ENCODE peak calls at places on chromosomes 13 and 19, in ten cellular contexts. S is cardiac fibroblast; G is glutamatergic neuron; K is fibroblast of lung; B is GM23338; L is CD4-positive, alpha-beta T cell; Z is AG10803; O is right lobe of liver; H is bronchial epithelial cell; J is lower leg skin. T is an unnamed sample.

GRCh38 chr19:15869873-15870272 is 28.0 kb downstream of the CYP4F2 start:
- DNase-seq in S (no peak), G (no peak), K (no peak), B (no peak), L (no peak), Z (no peak), O (no peak), H (no peak), J (no peak), T (no peak)

GRCh38 chr19:50705422-50706019 is 14.1 kb downstream of the SHANK1 start:
- DNase-seq in S (peak), G (no peak), K (peak), B (peak), L (no peak), Z (peak), O (no peak), H (peak), J (no peak), T (no peak)

GRCh38 chr19:39099341-39099740 is 15.2 kb downstream of the ACP7 start:
- DNase-seq in S (no peak), G (no peak), K (no peak), B (peak), L (no peak), Z (no peak), O (no peak), H (no peak), J (no peak), T (no peak)

GRCh38 chr13:111210945-111211469 is 95.9 kb downstream of the ARHGEF7 start:
- DNase-seq in S (no peak), G (peak), K (no peak), B (no peak), L (no peak), Z (peak), O (no peak), H (no peak), J (no peak), T (no peak)

GRCh38 chr13:76837811-76838210 is 48.4 kb downstream of the KCTD12 start:
- DNase-seq in S (peak), G (no peak), K (peak), B (no peak), L (no peak), Z (no peak), O (no peak), H (no peak), J (no peak), T (no peak)

GRCh38 chr19:2722541-2723344 is 1.6 kb upstream of the DIRAS1 start:
- DNase-seq in S (peak), G (no peak), K (peak), B (peak), L (no peak), Z (peak), O (no peak), H (peak), J (no peak), T (no peak)

GRCh38 chr13:97321101-97321500 is 99.0 kb downstream of the MBNL2 start:
- DNase-seq in S (no peak), G (no peak), K (no peak), B (peak), L (no peak), Z (no peak), O (no peak), H (no peak), J (no peak), T (no peak)

GRCh38 chr13:46341112-46341711 is 45.8 kb downstream of the RUBCNL start:
- DNase-seq in S (peak), G (no peak), K (peak), B (no peak), L (no peak), Z (peak), O (no peak), H (peak), J (no peak), T (no peak)

GRCh38 chr19:44800461-44800860 is 8.4 kb upstream of the BCAM start:
- DNase-seq in S (peak), G (peak), K (peak), B (peak), L (peak), Z (peak), O (peak), H (peak), J (peak), T (peak)

GRCh38 chr13:84607614-84608013 is 725.3 kb upstream of the SLITRK1 start:
- DNase-seq in S (peak), G (no peak), K (peak), B (no peak), L (no peak), Z (peak), O (no peak), H (peak), J (no peak), T (no peak)

GRCh38 chr13:73465629-73465974 is 406.8 kb downstream of the KLF5 start:
- DNase-seq in S (no peak), G (no peak), K (peak), B (no peak), L (no peak), Z (peak), O (no peak), H (peak), J (no peak), T (no peak)

GRCh38 chr19:18712981-18713380 is 29.5 kb downstream of the CRTC1 start:
- DNase-seq in S (peak), G (no peak), K (peak), B (no peak), L (no peak), Z (no peak), O (no peak), H (no peak), J (no peak), T (no peak)

GRCh38 chr13:63855457-63856118 is 2439.9 kb upstream of the PCDH20 start:
- DNase-seq in S (no peak), G (no peak), K (no peak), B (no peak), L (no peak), Z (no peak), O (no peak), H (no peak), J (no peak), T (no peak)
- TF ChIP-seq CTCF in S (no peak), G (no peak), K (no peak), B (no peak), L (no peak), Z (no peak), O (no peak), H (no peak), J (no peak), T (no peak)

DNA sequence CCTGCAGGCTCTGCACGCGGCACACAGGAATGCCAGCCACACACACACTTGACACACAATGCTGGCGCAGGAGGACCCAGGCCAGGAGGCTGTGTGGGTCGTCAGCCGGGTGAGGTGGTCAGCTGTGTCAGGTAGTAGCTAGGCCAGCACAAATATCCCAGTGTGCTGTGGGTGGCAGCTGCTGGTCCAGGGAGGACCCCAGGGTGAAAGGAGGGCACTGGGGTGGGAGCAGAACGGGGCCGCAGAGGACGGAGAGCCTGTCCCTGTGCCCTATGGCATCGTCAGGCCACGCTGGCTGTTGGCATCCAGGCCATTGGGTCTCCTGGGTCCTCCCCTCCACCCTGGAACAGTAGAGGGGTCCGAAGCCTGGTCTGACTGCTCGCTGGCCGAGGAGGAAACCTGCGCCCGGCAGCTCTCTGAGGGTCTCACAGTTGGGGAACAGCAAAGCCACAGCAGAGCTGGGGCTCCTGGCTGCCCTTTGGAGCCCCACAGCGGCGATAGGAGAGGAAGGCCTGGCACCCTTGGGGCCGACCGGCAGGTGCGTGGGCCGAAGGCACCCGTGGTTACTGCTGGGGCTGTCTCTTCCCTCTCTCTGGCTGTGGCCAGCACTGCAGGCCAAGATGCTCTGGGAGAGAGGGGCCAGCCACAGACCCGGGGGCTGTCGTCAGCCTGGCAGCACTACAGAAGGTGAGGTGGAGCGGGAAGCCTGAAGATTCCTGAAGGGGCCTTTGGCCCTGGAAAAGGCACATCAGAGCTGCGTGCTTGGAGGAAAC is 27.3 kb downstream of the C13orf46 start:
- DNase-seq in S (no peak), G (no peak), K (no peak), B (no peak), L (no peak), Z (no peak), O (no peak), H (no peak), J (no peak), T (no peak)
- TF ChIP-seq CTCF in S (no peak), G (no peak), K (no peak), B (no peak), L (no peak), Z (no peak), O (no peak), H (no peak), J (no peak), T (no peak)

GRCh38 chr19:40702337-40703012 is 12.0 kb upstream of the NUMBL start:
- DNase-seq in S (peak), G (peak), K (peak), B (peak), L (no peak), Z (peak), O (no peak), H (peak), J (no peak), T (no peak)
- TF ChIP-seq CTCF in S (peak), G (peak), K (peak), B (peak), L (no peak), Z (peak), O (no peak), H (peak), J (no peak), T (no peak)

GRCh38 chr13:113208424-113209335 is at the start of gene PCID2:
- DNase-seq in S (peak), G (peak), K (peak), B (peak), L (peak), Z (peak), O (peak), H (peak), J (peak), T (peak)
- TF ChIP-seq CTCF in S (no peak), G (no peak), K (no peak), B (no peak), L (no peak), Z (no peak), O (peak), H (no peak), J (no peak), T (no peak)

GRCh38 chr13:26629260-26629659 is 71.8 kb downstream of the WASF3 start:
- DNase-seq in S (no peak), G (no peak), K (no peak), B (peak), L (no peak), Z (peak), O (no peak), H (peak), J (no peak), T (no peak)
- TF ChIP-seq CTCF in S (peak), G (no peak), K (no peak), B (peak), L (no peak), Z (peak), O (peak), H (peak), J (no peak), T (no peak)

GRCh38 chr19:51710163-51710562 is 13.6 kb downstream of the HAS1 start:
- DNase-seq in S (no peak), G (no peak), K (no peak), B (no peak), L (no peak), Z (peak), O (no peak), H (no peak), J (no peak), T (no peak)

GRCh38 chr19:51714848-51715247 is 8.9 kb downstream of the HAS1 start:
- DNase-seq in S (peak), G (no peak), K (no peak), B (no peak), L (no peak), Z (no peak), O (no peak), H (peak), J (no peak), T (no peak)

GRCh38 chr19:51711702-51712101 is 12.1 kb downstream of the HAS1 start:
- DNase-seq in S (no peak), G (no peak), K (no peak), B (no peak), L (no peak), Z (no peak), O (no peak), H (no peak), J (no peak), T (no peak)

GRCh38 chr19:51713319-51714285 is 10.2 kb downstream of the HAS1 start:
- DNase-seq in S (no peak), G (no peak), K (no peak), B (no peak), L (no peak), Z (no peak), O (no peak), H (no peak), J (no peak), T (no peak)

GRCh38 chr19:51712461-51713081 is 11.2 kb downstream of the HAS1 start:
- DNase-seq in S (peak), G (no peak), K (peak), B (peak), L (no peak), Z (peak), O (no peak), H (peak), J (no peak), T (no peak)
- TF ChIP-seq CTCF in S (peak), G (peak), K (peak), B (peak), L (no peak), Z (peak), O (no peak), H (peak), J (no peak), T (no peak)

GRCh38 chr19:28820289-28820688 is 392.7 kb downstream of the UQCRFS1 start:
- DNase-seq in S (no peak), G (no peak), K (no peak), B (no peak), L (no peak), Z (no peak), O (no peak), H (no peak), J (no peak), T (no peak)
- TF ChIP-seq CTCF in S (no peak), G (no peak), K (no peak), B (no peak), L (no peak), Z (no peak), O (no peak), H (no peak), J (no peak), T (no peak)

DNA sequence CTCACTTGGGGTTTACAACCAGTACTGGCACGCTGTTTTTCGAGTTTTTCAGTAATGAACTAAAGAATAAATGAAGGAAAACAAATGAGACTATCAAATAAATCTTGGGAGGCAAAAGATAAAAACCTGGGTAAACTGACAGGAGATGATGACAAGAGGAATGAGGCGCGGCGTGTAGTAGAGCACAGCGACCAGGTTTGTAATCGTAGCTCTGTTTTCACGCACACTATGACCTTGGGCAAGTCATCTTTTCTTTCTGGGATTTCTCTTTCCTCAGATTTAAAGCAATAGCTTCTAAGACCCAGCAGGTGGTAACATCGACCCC is 419 bp downstream of the MRPS31 start:
- DNase-seq in S (no peak), G (no peak), K (no peak), B (no peak), L (no peak), Z (no peak), O (no peak), H (no peak), J (no peak), T (no peak)
- TF ChIP-seq CTCF in S (no peak), G (no peak), K (no peak), B (no peak), L (peak), Z (no peak), O (no peak), H (no peak), J (no peak), T (no peak)

GRCh38 chr19:1590641-1591397 is 1.8 kb downstream of the MBD3 start:
- DNase-seq in S (peak), G (peak), K (peak), B (peak), L (no peak), Z (no peak), O (no peak), H (no peak), J (no peak), T (no peak)
- TF ChIP-seq CTCF in S (peak), G (no peak), K (peak), B (peak), L (no peak), Z (peak), O (no peak), H (peak), J (no peak), T (no peak)